ENCODE peak calls at places on chromosomes 16 and 17, in eight cellular contexts. J, C, P, V, B, W, H and N are unnamed samples.

GRCh38 chr16:17227278-17227677 is 243.5 kb downstream of the XYLT1 start:
- DNase-seq in V (no peak), J (no peak), W (no peak), C (no peak), H (no peak), P (no peak), B (no peak), N (no peak)

GRCh38 chr17:80384078-80384960 is 30.6 kb upstream of the ENDOV start:
- DNase-seq in J (no peak), H (no peak), B (no peak), V (no peak), C (no peak), P (no peak), W (no peak), N (no peak)

GRCh38 chr17:80177986-80178590 is 8.3 kb downstream of the CARD14 start:
- DNase-seq in C (no peak), W (no peak), V (no peak), J (no peak), B (no peak), H (no peak), P (no peak), N (peak)

GRCh38 chr16:4576008-4576407 is 19.9 kb downstream of the C16orf96 start:
- DNase-seq in J (no peak), C (no peak), V (no peak), H (no peak), P (no peak), W (no peak), B (no peak), N (no peak)

GRCh38 chr16:1078579-1079021 is 6.1 kb downstream of the SSTR5 start:
- DNase-seq in V (no peak), H (peak), P (peak), C (no peak), W (no peak), J (no peak), B (peak), N (peak)

GRCh38 chr17:2262146-2262587 is 41.4 kb downstream of the SMG6 start:
- DNase-seq in J (no peak), H (no peak), V (no peak), C (no peak), P (no peak), B (peak), W (no peak), N (peak)

GRCh38 chr16:86882586-86883280 is 304.4 kb downstream of the FOXL1 start:
- DNase-seq in H (no peak), P (peak), C (no peak), V (no peak), B (peak), J (no peak), W (no peak), N (peak)

GRCh38 chr17:31686495-31686894 is 172.5 kb downstream of the COPRS start:
- DNase-seq in P (no peak), B (no peak), H (no peak), V (no peak), W (no peak), C (peak), J (no peak), N (no peak)

GRCh38 chr16:67397451-67397801 is 4.1 kb upstream of the TPPP3 start:
- DNase-seq in P (no peak), V (no peak), H (no peak), C (no peak), J (no peak), B (peak), W (peak), N (peak)

GRCh38 chr17:56358651-56359050 is 205.4 kb downstream of the ANKFN1 start:
- DNase-seq in J (no peak), P (no peak), H (no peak), W (no peak), C (no peak), B (peak), V (no peak), N (no peak)

GRCh38 chr16:50401355-50401754 is 32.6 kb upstream of the BRD7 start:
- DNase-seq in J (no peak), B (no peak), P (no peak), W (no peak), V (no peak), C (no peak), H (no peak), N (no peak)

GRCh38 chr16:58045096-58045495 is 19.5 kb downstream of the MMP15 start:
- DNase-seq in H (no peak), V (no peak), J (no peak), C (no peak), W (no peak), B (no peak), P (no peak), N (no peak)

GRCh38 chr16:1425616-1426370 is 5.1 kb upstream of the PERCC1 start:
- DNase-seq in C (no peak), J (no peak), H (no peak), V (no peak), P (no peak), B (no peak), W (no peak), N (no peak)

GRCh38 chr17:80666867-80667266 is 122.2 kb downstream of the RPTOR start:
- DNase-seq in W (no peak), V (no peak), H (no peak), B (no peak), J (no peak), C (no peak), P (no peak), N (no peak)

GRCh38 chr16:30033270-30033669 is 2.2 kb upstream of the TLCD3B start:
- DNase-seq in H (no peak), W (no peak), B (peak), V (no peak), J (no peak), C (peak), P (no peak), N (no peak)

GRCh38 chr17:9322298-9322697 is 253.3 kb downstream of the STX8 start:
- DNase-seq in J (peak), B (no peak), C (no peak), W (peak), V (peak), P (no peak), H (no peak), N (no peak)

GRCh38 chr16:65574311-65574966 is 452.6 kb upstream of the CDH11 start:
- DNase-seq in P (no peak), C (no peak), J (no peak), B (no peak), V (peak), H (no peak), W (no peak), N (no peak)

GRCh38 chr16:88030498-88030897 is 79.3 kb downstream of the BANP start:
- DNase-seq in V (no peak), W (no peak), P (no peak), H (no peak), C (no peak), J (no peak), B (no peak), N (peak)

GRCh38 chr16:66662445-66663194 is 33.9 kb downstream of the CMTM4 start:
- DNase-seq in H (no peak), B (peak), J (no peak), W (no peak), P (no peak), C (peak), V (no peak), N (peak)

GRCh38 chr16:88303890-88304819 is 78.6 kb upstream of the ZNF469 start:
- DNase-seq in B (peak), H (no peak), J (no peak), P (no peak), W (peak), C (peak), V (no peak), N (peak)

GRCh38 chr17:34176440-34176839 is 78.6 kb upstream of the CCL2 start:
- DNase-seq in J (no peak), C (no peak), V (no peak), B (no peak), P (no peak), W (no peak), H (no peak), N (no peak)

GRCh38 chr16:31461201-31461920 is 2.1 kb downstream of the ARMC5 start:
- DNase-seq in C (no peak), V (no peak), J (no peak), B (no peak), W (no peak), P (no peak), H (no peak), N (no peak)

GRCh38 chr17:65698381-65699061 is 137.1 kb upstream of the AXIN2 start:
- DNase-seq in V (peak), P (no peak), C (no peak), B (peak), H (no peak), J (peak), W (no peak), N (peak)

GRCh38 chr16:27771201-27771910 is 221.4 kb downstream of the KATNIP start:
- DNase-seq in C (no peak), B (no peak), J (no peak), H (no peak), P (no peak), W (no peak), V (no peak), N (no peak)

GRCh38 chr16:2858245-2859025 is 465 bp upstream of the PRSS22 start:
- DNase-seq in P (no peak), V (no peak), B (no peak), J (no peak), W (no peak), C (no peak), H (peak), N (no peak)

GRCh38 chr16:66458853-66459252 is 31.8 kb downstream of the BEAN1 start:
- DNase-seq in W (no peak), P (no peak), H (no peak), J (no peak), C (no peak), V (no peak), B (no peak), N (no peak)

GRCh38 chr17:81285179-81285878 is 9.8 kb downstream of the SLC38A10 start:
- DNase-seq in P (no peak), C (peak), H (no peak), J (peak), V (no peak), B (peak), W (no peak), N (peak)

GRCh38 chr17:15341385-15341849 is at the start of gene TEKT3:
- DNase-seq in J (peak), H (peak), V (peak), W (peak), B (peak), P (peak), C (peak), N (peak)

GRCh38 chr16:30585022-30585399 is 486 bp downstream of the ZNF785 start:
- DNase-seq in C (no peak), P (no peak), H (no peak), W (no peak), J (peak), V (no peak), B (peak), N (peak)

GRCh38 chr17:62717589-62718342 is 90.3 kb downstream of the MRC2 start:
- DNase-seq in B (no peak), C (no peak), P (no peak), J (no peak), W (no peak), H (no peak), V (no peak), N (no peak)

GRCh38 chr17:62719586-62719985 is 88.5 kb downstream of the MARCHF10 start:
- DNase-seq in C (no peak), V (no peak), H (no peak), B (no peak), W (no peak), P (no peak), J (no peak), N (no peak)

GRCh38 chr17:62722625-62723024 is 85.5 kb downstream of the MARCHF10 start:
- DNase-seq in J (no peak), C (no peak), V (no peak), B (no peak), P (no peak), H (no peak), W (no peak), N (peak)

GRCh38 chr17:62718420-62718819 is 89.7 kb downstream of the MARCHF10 start:
- DNase-seq in P (no peak), C (no peak), B (peak), W (no peak), H (no peak), J (no peak), V (no peak), N (peak)

DNA sequence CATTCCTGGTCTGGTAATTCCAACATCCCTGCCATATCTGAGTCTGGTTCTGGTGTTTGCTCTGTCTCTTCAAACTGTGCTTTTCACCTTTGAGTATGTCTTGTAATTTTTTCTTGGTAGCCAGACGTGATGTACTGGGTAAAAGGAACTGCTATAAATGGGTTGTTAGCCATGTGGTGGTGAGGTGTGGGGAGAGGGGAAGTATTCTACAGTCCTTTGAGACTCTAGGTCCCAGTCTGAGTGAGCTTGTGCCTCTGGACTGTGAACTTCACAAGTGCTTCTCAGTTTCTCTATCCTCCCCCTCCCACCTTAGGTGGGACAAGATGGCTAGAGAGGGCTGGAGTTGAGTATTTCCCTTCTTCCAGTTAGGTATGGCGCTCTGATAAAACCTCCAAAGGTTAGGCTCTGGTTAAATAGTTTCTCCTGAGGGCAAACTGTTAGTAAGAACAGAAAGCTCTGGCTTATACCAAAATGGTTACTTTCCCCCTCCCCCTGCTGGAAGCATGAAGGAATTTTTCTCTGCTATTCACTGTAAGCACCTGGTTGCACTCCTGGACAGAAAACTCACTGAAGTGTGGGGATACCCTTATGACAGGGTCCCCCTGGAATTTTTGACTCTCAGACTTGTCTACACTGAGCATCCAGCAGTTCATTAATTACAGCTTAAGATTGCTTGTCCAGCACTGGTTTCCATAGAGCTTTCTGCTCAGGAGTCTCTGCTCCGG is 87.8 kb downstream of the MARCHF10 start:
- DNase-seq in P (no peak), W (no peak), J (peak), V (no peak), C (peak), H (no peak), B (no peak), N (no peak)
- TF ChIP-seq CTCF in P (peak), W (peak), J (peak), V (peak), C (peak), H (no peak), B (peak), N (peak)

GRCh38 chr16:73217654-73218053 is 169.7 kb upstream of the ZFHX3 start:
- DNase-seq in J (peak), H (no peak), P (no peak), C (no peak), B (no peak), V (no peak), W (no peak), N (no peak)
- TF ChIP-seq CTCF in J (peak), H (no peak), P (peak), C (peak), B (peak), V (peak), W (peak), N (peak)

GRCh38 chr16:80369559-80369958 is 171.2 kb upstream of the DYNLRB2 start:
- DNase-seq in H (peak), W (peak), C (no peak), V (peak), J (peak), P (peak), B (peak), N (peak)
- TF ChIP-seq CTCF in H (no peak), W (peak), C (peak), V (peak), J (peak), P (peak), B (peak), N (peak)

DNA sequence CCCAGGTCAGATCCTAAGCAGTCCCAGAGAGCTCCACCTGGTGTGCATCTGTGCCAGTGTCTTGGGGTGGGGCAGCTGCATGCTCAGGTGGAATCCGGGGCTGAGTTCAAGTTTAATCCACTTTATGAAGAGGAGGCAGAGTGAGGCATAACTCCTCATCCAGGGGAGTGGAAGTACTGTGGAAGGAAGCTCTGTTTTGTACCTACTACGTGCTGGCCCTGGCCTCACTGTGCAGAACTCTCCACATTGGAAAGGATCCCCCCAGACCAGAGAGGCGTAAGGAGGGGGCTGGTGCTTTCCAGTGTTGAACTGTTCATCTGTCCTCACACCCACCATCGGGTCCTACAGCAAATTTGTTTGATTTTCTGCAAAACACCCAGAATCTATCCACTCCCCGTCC is 78.0 kb downstream of the ABCC6 start:
- DNase-seq in W (no peak), B (no peak), H (no peak), C (no peak), V (no peak), J (no peak), P (no peak), N (no peak)
- TF ChIP-seq CTCF in W (no peak), B (no peak), H (no peak), C (no peak), V (no peak), J (no peak), P (peak), N (no peak)

GRCh38 chr17:82704886-82705285 is 6.4 kb upstream of the RAB40B start:
- DNase-seq in C (no peak), P (no peak), B (no peak), V (no peak), W (no peak), H (no peak), J (no peak), N (no peak)
- TF ChIP-seq CTCF in C (no peak), P (no peak), B (no peak), V (no peak), W (no peak), H (no peak), J (no peak), N (no peak)

DNA sequence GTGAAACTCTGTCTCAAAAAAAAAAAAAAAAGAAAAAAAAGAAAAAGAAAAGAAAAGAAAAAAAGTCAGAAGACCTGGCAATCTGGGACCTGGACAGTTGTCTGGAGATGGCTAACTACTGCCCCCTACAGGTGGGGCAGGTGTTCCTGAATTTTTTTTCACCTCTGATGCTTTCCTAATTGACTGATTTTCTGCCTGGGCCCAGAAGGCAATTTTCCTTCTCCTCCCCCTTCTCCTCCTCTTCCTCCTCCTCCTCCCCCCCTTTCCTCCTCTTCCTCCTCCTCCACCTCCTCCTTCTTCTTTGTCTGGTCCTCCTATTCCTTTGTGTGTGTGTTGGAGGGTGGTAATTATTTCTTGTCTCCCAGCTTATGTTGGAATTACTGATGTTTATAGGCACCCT is 26.7 kb downstream of the IRX5 start:
- DNase-seq in W (no peak), J (peak), H (no peak), C (peak), B (peak), P (no peak), V (no peak), N (peak)
- TF ChIP-seq CTCF in W (peak), J (peak), H (no peak), C (peak), B (peak), P (peak), V (peak), N (peak)

GRCh38 chr17:7885357-7886226 is 3.0 kb upstream of the CHD3 start:
- DNase-seq in J (peak), B (no peak), V (peak), H (peak), C (peak), W (peak), P (no peak), N (peak)

GRCh38 chr17:7888184-7888920 is at the start of gene CHD3:
- DNase-seq in P (no peak), C (no peak), B (no peak), J (peak), V (no peak), W (no peak), H (peak), N (peak)

GRCh38 chr17:7887482-7888183 is 956 bp upstream of the CHD3 start:
- DNase-seq in J (peak), W (peak), H (peak), C (peak), B (peak), V (peak), P (peak), N (peak)

GRCh38 chr17:7886227-7887037 is 2.2 kb upstream of the CHD3 start:
- DNase-seq in B (no peak), C (no peak), H (peak), W (peak), J (peak), P (no peak), V (peak), N (peak)

GRCh38 chr17:7887038-7887481 is 1.5 kb upstream of the CHD3 start:
- DNase-seq in J (peak), P (no peak), V (no peak), W (no peak), H (no peak), C (no peak), B (no peak), N (no peak)
- TF ChIP-seq CTCF in J (no peak), P (peak), V (no peak), W (no peak), H (no peak), C (peak), B (no peak), N (no peak)

GRCh38 chr16:69618721-69619120 is 53.0 kb downstream of the NFAT5 start:
- DNase-seq in V (no peak), B (no peak), J (no peak), W (no peak), C (no peak), H (no peak), P (no peak), N (peak)
- TF ChIP-seq CTCF in V (no peak), B (no peak), J (no peak), W (no peak), C (no peak), H (no peak), P (no peak), N (no peak)

DNA sequence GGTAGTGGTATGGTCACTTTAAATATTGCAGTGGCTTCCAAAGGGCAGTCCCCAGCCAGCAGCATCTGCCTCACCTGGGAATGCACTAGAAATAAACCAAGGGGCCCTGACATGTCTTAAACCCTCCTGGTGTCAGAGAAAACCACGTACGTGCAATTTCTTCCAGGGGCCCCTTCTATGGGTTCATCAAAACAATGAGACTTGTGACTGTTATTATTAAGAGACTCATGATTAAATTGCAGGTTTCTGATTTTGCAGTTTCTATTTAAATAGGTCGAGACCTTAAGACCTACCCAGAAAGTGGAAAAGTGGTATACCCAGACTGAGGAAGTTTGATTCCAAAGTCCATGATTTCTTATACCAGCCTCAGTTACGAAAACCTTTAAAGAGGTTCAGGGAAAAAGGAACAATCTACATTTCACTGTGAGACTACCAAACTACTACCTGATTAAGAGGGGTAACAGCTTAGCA is 746 bp upstream of the POLG2 start:
- DNase-seq in B (no peak), H (no peak), C (no peak), V (no peak), J (no peak), P (no peak), W (no peak), N (no peak)
- TF ChIP-seq CTCF in B (no peak), H (no peak), C (no peak), V (no peak), J (no peak), P (no peak), W (no peak), N (no peak)